ENCODE peak calls at places on chromosomes 5 and 9, in four cellular contexts. One of them, this sample, is unnamed.

GRCh38 chr5:76690027-76690679 is 25.8 kb upstream of the F2R start:
- DNase-seq in astrocyte: no peak
- DNase-seq in GM13977: no peak
- DNase-seq in A549: no peak
- DNase-seq in this sample: no peak

GRCh38 chr5:154794525-154795234 is 39.5 kb downstream of the LARP1 start:
- DNase-seq in astrocyte: peak; percentile 71
- DNase-seq in A549: no peak
- DNase-seq in GM13977: no peak
- DNase-seq in this sample: no peak

GRCh38 chr9:124040186-124040920 is 28.8 kb downstream of the LHX2 start:
- DNase-seq in GM13977: no peak
- DNase-seq in A549: no peak
- DNase-seq in astrocyte: peak; percentile 64
- DNase-seq in this sample: no peak

GRCh38 chr5:149849280-149849985 is 95.2 kb downstream of the PDE6A start:
- DNase-seq in A549: no peak
- DNase-seq in astrocyte: no peak
- DNase-seq in GM13977: no peak
- DNase-seq in this sample: no peak

GRCh38 chr5:140261403-140262171 is 41.3 kb downstream of the PFDN1 start:
- DNase-seq in astrocyte: peak; percentile 85
- DNase-seq in A549: peak; percentile 93
- DNase-seq in GM13977: no peak
- DNase-seq in this sample: peak; percentile 34

GRCh38 chr9:23088932-23089364 is 642.3 kb downstream of the DMRTA1 start:
- DNase-seq in astrocyte: no peak
- DNase-seq in GM13977: no peak
- DNase-seq in A549: no peak
- DNase-seq in this sample: no peak

GRCh38 chr5:765948-766631 is 18.4 kb downstream of the ZDHHC11B start:
- DNase-seq in GM13977: no peak
- DNase-seq in astrocyte: no peak
- DNase-seq in A549: no peak
- DNase-seq in this sample: no peak

GRCh38 chr5:134130239-134130945 is 15.9 kb downstream of the TCF7 start:
- DNase-seq in A549: no peak
- DNase-seq in astrocyte: no peak
- DNase-seq in GM13977: no peak
- DNase-seq in this sample: no peak

GRCh38 chr5:126002222-126002897 is 420.8 kb upstream of the GRAMD2B start:
- DNase-seq in A549: no peak
- DNase-seq in GM13977: no peak
- DNase-seq in astrocyte: peak; percentile 96
- DNase-seq in this sample: no peak

GRCh38 chr5:60437308-60437707 is 262.7 kb downstream of the DEPDC1B start:
- DNase-seq in A549: no peak
- DNase-seq in astrocyte: no peak
- DNase-seq in GM13977: no peak
- DNase-seq in this sample: no peak

GRCh38 chr9:126497673-126498255 is 116.0 kb upstream of the LMX1B start:
- DNase-seq in GM13977: no peak
- DNase-seq in A549: no peak
- DNase-seq in astrocyte: no peak
- DNase-seq in this sample: no peak

GRCh38 chr5:553874-554273 is 29.6 kb upstream of the SLC9A3 start:
- DNase-seq in astrocyte: no peak
- DNase-seq in A549: peak; percentile 58
- DNase-seq in GM13977: no peak
- DNase-seq in this sample: no peak

GRCh38 chr5:6684075-6684474 is 29.2 kb upstream of the TENT4A start:
- DNase-seq in GM13977: no peak
- DNase-seq in A549: no peak
- DNase-seq in astrocyte: no peak
- DNase-seq in this sample: no peak

GRCh38 chr9:124940521-124940893 is 376 bp downstream of the GOLGA1 start:
- DNase-seq in astrocyte: no peak
- DNase-seq in A549: no peak
- DNase-seq in GM13977: peak; percentile 56
- DNase-seq in this sample: peak; percentile 48

GRCh38 chr5:22764736-22765135 is 88.4 kb downstream of the CDH12 start:
- DNase-seq in astrocyte: no peak
- DNase-seq in A549: no peak
- DNase-seq in GM13977: no peak
- DNase-seq in this sample: no peak

GRCh38 chr9:131610231-131610761 is 65.0 kb downstream of the PRRT1B start:
- DNase-seq in A549: no peak
- DNase-seq in GM13977: no peak
- DNase-seq in astrocyte: peak; percentile 98
- DNase-seq in this sample: no peak

GRCh38 chr5:14261856-14262611 is 118.9 kb downstream of the TRIO start:
- DNase-seq in astrocyte: no peak
- DNase-seq in GM13977: no peak
- DNase-seq in A549: no peak
- DNase-seq in this sample: no peak
- TF ChIP-seq CTCF in astrocyte: no peak
- TF ChIP-seq CTCF in GM13977: no peak
- TF ChIP-seq CTCF in A549: no peak
- TF ChIP-seq CTCF in this sample: no peak

GRCh38 chr5:177004961-177005360 is 1.6 kb downstream of the UIMC1 start:
- DNase-seq in GM13977: no peak
- DNase-seq in A549: no peak
- DNase-seq in astrocyte: no peak
- DNase-seq in this sample: no peak

GRCh38 chr5:177003649-177004048 is 2.9 kb downstream of the UIMC1 start:
- DNase-seq in A549: no peak
- DNase-seq in astrocyte: no peak
- DNase-seq in GM13977: no peak
- DNase-seq in this sample: no peak

GRCh38 chr5:177008716-177009115 is 2.1 kb upstream of the UIMC1 start:
- DNase-seq in astrocyte: no peak
- DNase-seq in GM13977: no peak
- DNase-seq in A549: no peak
- DNase-seq in this sample: no peak

GRCh38 chr5:177006265-177006972 is at the start of gene UIMC1:
- DNase-seq in A549: peak; percentile 73
- DNase-seq in GM13977: peak; percentile 91
- DNase-seq in astrocyte: peak; percentile 83
- DNase-seq in this sample: peak; percentile 95

DNA sequence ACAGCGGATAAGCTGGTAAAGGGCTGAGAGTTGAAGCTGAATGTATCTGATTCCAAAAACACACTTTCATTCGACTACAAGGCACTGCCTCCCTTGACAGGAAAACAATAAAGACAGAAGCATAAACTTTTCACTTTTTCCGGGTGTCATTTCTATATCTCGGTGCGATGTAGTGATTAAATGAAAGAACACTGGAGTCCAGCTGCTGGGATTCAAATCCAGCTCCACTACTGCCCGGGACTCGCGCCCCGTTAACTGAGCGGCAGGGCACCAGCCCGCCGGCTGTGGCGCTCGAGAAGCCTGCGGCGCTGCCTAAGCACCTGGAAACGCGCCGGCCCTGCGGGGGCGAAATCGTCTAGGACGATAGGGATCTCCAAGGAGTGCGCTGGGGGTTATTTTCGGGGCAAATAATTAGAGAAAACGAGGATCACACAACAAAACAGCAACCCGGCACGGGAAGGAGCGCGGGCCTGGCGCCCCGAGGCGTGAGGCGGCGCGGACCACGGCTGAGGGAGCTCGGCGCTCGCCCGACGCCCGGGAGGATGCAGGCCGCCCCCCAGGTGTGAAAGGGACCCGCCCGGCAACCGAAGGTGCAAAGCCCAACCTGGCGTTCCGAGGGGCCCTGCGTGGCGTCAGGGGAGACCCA is 837 bp downstream of the UIMC1 start:
- DNase-seq in A549: peak; percentile 57
- DNase-seq in astrocyte: peak; percentile 51
- DNase-seq in GM13977: peak; percentile 62
- DNase-seq in this sample: peak; percentile 57
- TF ChIP-seq CTCF in A549: peak; percentile 33
- TF ChIP-seq CTCF in astrocyte: peak; percentile 37
- TF ChIP-seq CTCF in GM13977: peak; percentile 62
- TF ChIP-seq CTCF in this sample: peak; percentile 73

DNA sequence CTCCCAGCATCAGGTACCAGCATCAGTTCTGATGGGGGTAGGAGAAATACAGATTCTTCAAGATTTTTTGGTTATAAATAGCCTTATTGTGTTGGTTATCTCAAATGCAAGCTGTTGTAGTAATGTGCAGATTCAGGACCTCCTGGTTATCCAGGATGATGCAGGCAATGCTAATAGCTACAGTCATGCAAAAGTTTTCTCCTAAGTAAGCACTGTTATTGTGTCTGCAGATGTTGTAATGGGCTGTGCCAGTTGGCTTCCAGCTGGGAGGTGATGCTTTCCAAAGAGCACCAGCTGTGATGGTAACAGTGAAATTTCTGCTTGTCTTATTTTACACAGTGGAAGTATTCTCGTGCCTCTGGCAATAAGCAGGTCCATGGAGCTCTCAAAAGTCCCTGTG is 719.2 kb upstream of the CTNND2 start:
- DNase-seq in GM13977: no peak
- DNase-seq in A549: no peak
- DNase-seq in astrocyte: no peak
- DNase-seq in this sample: no peak
- TF ChIP-seq CTCF in GM13977: no peak
- TF ChIP-seq CTCF in A549: no peak
- TF ChIP-seq CTCF in astrocyte: no peak
- TF ChIP-seq CTCF in this sample: no peak

GRCh38 chr5:3784854-3785253 is 189.2 kb downstream of the IRX1 start:
- DNase-seq in GM13977: no peak
- DNase-seq in A549: no peak
- DNase-seq in astrocyte: no peak
- DNase-seq in this sample: no peak
- TF ChIP-seq CTCF in GM13977: no peak
- TF ChIP-seq CTCF in A549: no peak
- TF ChIP-seq CTCF in astrocyte: no peak
- TF ChIP-seq CTCF in this sample: no peak

GRCh38 chr5:174520420-174521396 is 203.7 kb upstream of the MSX2 start:
- DNase-seq in astrocyte: peak; percentile 42
- DNase-seq in A549: no peak
- DNase-seq in GM13977: no peak
- DNase-seq in this sample: no peak

GRCh38 chr5:174527936-174528557 is 196.3 kb upstream of the MSX2 start:
- DNase-seq in GM13977: no peak
- DNase-seq in A549: no peak
- DNase-seq in astrocyte: no peak
- DNase-seq in this sample: no peak

GRCh38 chr5:174522641-174523260 is 201.6 kb upstream of the MSX2 start:
- DNase-seq in GM13977: no peak
- DNase-seq in astrocyte: no peak
- DNase-seq in A549: no peak
- DNase-seq in this sample: no peak

GRCh38 chr5:174526177-174526576 is 198.2 kb upstream of the MSX2 start:
- DNase-seq in GM13977: no peak
- DNase-seq in A549: no peak
- DNase-seq in astrocyte: no peak
- DNase-seq in this sample: no peak

GRCh38 chr5:174523311-174524159 is 200.8 kb upstream of the MSX2 start:
- DNase-seq in GM13977: no peak
- DNase-seq in A549: no peak
- DNase-seq in astrocyte: no peak
- DNase-seq in this sample: no peak
- TF ChIP-seq CTCF in GM13977: no peak
- TF ChIP-seq CTCF in A549: peak; percentile 41
- TF ChIP-seq CTCF in astrocyte: no peak
- TF ChIP-seq CTCF in this sample: no peak

This sample was measured in GM10248.